ENCODE peak calls at places on chromosomes 4 and X, in six cellular contexts. N is transverse colon, L is HCT116, B is Panc1, U is stomach, R is breast epithelium. K is an unnamed sample. For H3K36me3, the result is how much of the 10 kb centered on the place peaks cover.

GRCh38 chr4:94344457-94344856 is 1.8 kb upstream of the HPGDS start:
- DNase-seq in N (no peak), L (no peak), B (no peak), U (no peak), R (no peak), K (no peak)

GRCh38 chrX:112840382-112841113 is at the start of gene AMOT:
- DNase-seq in N (peak), L (peak), B (no peak), U (peak), R (peak), K (peak)

GRCh38 chr4:47746122-47746521 is 91.7 kb downstream of the CORIN start:
- DNase-seq in N (no peak), L (no peak), B (no peak), U (no peak), R (no peak), K (no peak)

GRCh38 chr4:72666910-72667309 is 97.9 kb upstream of the ADAMTS3 start:
- DNase-seq in N (no peak), L (no peak), B (no peak), U (no peak), R (no peak), K (no peak)

GRCh38 chrX:120585702-120586101 is 18.2 kb upstream of the MCTS1 start:
- DNase-seq in N (no peak), L (no peak), B (no peak), U (no peak), R (no peak), K (no peak)

GRCh38 chrX:118603981-118604380 is 108.4 kb downstream of the DOCK11 start:
- DNase-seq in N (peak), L (peak), B (peak), U (peak), R (peak), K (peak)

GRCh38 chr4:3302164-3302785 is 9.5 kb downstream of the RGS12 start:
- DNase-seq in N (no peak), L (no peak), B (no peak), U (peak), R (no peak), K (no peak)

GRCh38 chr4:180664766-180665368 is 1578.3 kb upstream of the TENM3 start:
- DNase-seq in N (peak), L (peak), B (peak), U (peak), R (peak), K (peak)

GRCh38 chr4:98903963-98904362 is 25.0 kb downstream of the EIF4E start:
- DNase-seq in N (no peak), L (no peak), B (no peak), U (no peak), R (no peak), K (no peak)

GRCh38 chr4:108849611-108850406 is 87.0 kb upstream of the ETNPPL start:
- DNase-seq in N (no peak), L (no peak), B (no peak), U (no peak), R (no peak), K (peak)

GRCh38 chr4:100312615-100313355 is 122.5 kb upstream of the DDIT4L start:
- DNase-seq in N (no peak), L (no peak), B (no peak), U (no peak), R (no peak), K (no peak)

GRCh38 chr4:139053909-139054308 is 38.3 kb downstream of the NOCT start:
- DNase-seq in N (no peak), L (no peak), B (no peak), U (no peak), R (no peak), K (no peak)

GRCh38 chr4:47451657-47452056 is 11.8 kb downstream of the COMMD8 start:
- DNase-seq in N (no peak), L (no peak), B (no peak), U (no peak), R (no peak), K (no peak)

GRCh38 chr4:117400039-117400835 is 314.9 kb upstream of the TRAM1L1 start:
- DNase-seq in N (no peak), L (peak), B (peak), U (no peak), R (no peak), K (no peak)

GRCh38 chr4:170229021-170229420 is 139.3 kb upstream of the AADAT start:
- DNase-seq in N (no peak), L (no peak), B (no peak), U (no peak), R (no peak), K (no peak)

GRCh38 chrX:130339408-130340222 is at the start of gene SLC25A14:
- DNase-seq in N (peak), L (peak), B (peak), U (peak), R (peak), K (peak)

GRCh38 chr4:110361921-110362320 is 114.0 kb upstream of the ENPEP start:
- DNase-seq in N (no peak), L (no peak), B (no peak), U (no peak), R (no peak), K (no peak)

GRCh38 chrX:130110379-130111219 is at the start of gene ELF4:
- DNase-seq in N (peak), L (no peak), B (no peak), U (peak), R (no peak), K (no peak)

GRCh38 chrX:79361192-79361870 is 5.8 kb downstream of the ITM2A start:
- DNase-seq in N (no peak), L (no peak), B (no peak), U (no peak), R (no peak), K (no peak)

GRCh38 chr4:52780206-52780605 is 29.0 kb upstream of the ERVMER34-1 start:
- DNase-seq in N (no peak), L (no peak), B (no peak), U (no peak), R (no peak), K (peak)

GRCh38 chr4:173246719-173247118 is 78.1 kb downstream of the GALNT7 start:
- DNase-seq in N (no peak), L (no peak), B (no peak), U (no peak), R (no peak), K (no peak)

GRCh38 chrX:22338740-22339139 is 66.0 kb downstream of the CBLL2 start:
- DNase-seq in N (no peak), L (no peak), B (no peak), U (no peak), R (no peak), K (no peak)

GRCh38 chr4:71545168-71545567 is 206.3 kb downstream of the SLC4A4 start:
- DNase-seq in N (no peak), L (no peak), B (no peak), U (no peak), R (no peak), K (no peak)

GRCh38 chrX:45485682-45486081 is 285.0 kb upstream of the DIPK2B start:
- DNase-seq in N (no peak), L (no peak), B (no peak), U (no peak), R (no peak), K (no peak)

GRCh38 chrX:126238220-126238619 is 72.1 kb upstream of the DCAF12L2 start:
- DNase-seq in N (no peak), L (no peak), B (no peak), U (no peak), R (no peak), K (no peak)

GRCh38 chrX:134020910-134021309 is 35.5 kb upstream of the GPC3 start:
- DNase-seq in N (no peak), L (no peak), B (no peak), U (no peak), R (no peak), K (no peak)

GRCh38 chr4:84582302-84582987 is 482 bp upstream of the CDS1 start:
- DNase-seq in N (peak), L (peak), B (no peak), U (peak), R (peak), K (peak)
- TF ChIP-seq POLR2AphosphoS5 in N (peak), L (peak), B (no peak), U (no peak), R (peak), K (peak)

DNA sequence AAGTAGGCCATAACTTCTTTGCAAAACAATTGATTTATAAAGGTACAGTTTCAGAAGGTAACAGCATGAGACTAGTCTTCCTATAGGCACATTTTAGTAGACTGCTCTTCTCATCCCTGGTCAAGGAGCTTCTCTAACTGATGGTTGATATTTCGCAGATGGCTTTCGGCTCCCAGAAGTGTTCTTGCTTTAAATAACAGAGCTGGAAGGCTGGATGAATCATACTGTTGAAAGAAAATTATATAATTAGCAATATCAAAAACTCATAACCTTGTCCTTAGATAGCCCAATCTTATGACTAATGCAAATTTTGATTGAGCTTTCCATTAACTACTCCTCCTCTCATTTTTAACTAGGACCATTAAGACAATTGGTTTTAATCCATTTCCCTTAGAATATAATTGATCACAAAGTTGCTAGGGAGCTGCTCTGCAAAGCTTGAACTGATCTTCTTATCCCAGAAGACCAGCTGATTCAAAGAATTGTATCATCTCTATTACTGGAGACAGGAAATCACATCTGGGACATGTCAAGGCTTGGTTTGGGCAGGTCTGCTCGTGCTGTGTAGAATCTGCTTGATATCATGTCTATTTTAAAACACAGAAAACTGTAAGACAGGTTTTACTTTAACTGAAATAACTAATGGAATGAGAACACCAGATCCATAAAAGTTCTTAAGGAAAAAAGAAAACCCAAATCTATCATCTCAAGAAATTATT is 38.6 kb downstream of the CENPU start:
- DNase-seq in N (no peak), L (no peak), B (no peak), U (no peak), R (no peak), K (no peak)
- H3K36me3 ChIP-seq in N (under half), L (under half), B (under half), U (under half), R (under half), K (under half)

GRCh38 chr4:4386296-4386735 is 586 bp upstream of the NSG1 start:
- DNase-seq in N (no peak), L (no peak), B (no peak), U (no peak), R (no peak), K (no peak)
- TF ChIP-seq POLR2AphosphoS5 in N (no peak), L (no peak), B (no peak), U (no peak), R (no peak), K (no peak)

GRCh38 chr4:147901886-147902285 is 170.0 kb downstream of the ARHGAP10 start:
- DNase-seq in N (no peak), L (no peak), B (no peak), U (no peak), R (no peak), K (no peak)
- H3K36me3 ChIP-seq in N (under half), L (under half), B (under half), U (under half), R (under half), K (under half)

DNA sequence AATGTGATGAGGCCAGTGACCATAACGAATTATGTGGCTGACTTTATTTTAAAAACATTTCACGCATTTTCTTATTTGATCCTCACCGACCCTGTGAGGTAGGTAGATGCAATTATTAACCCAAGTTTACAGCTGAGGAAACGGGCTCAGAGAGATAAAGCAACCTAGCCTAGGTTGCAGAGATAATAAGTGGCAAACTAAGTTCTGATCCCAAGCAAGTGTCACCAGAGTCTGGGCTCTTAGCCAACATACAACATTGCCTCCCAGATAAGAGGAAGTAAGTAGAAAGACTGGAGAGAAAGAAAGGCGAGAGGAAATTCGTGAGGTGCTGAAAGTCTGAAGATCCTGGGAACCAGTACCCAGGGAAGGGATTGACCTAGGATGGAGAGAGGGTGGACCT is 77.4 kb upstream of the GPR50 start:
- DNase-seq in N (no peak), L (no peak), B (no peak), U (no peak), R (no peak), K (no peak)
- TF ChIP-seq POLR2AphosphoS5 in N (no peak), L (no peak), B (no peak), U (no peak), R (no peak), K (no peak)

GRCh38 chr4:1738410-1738809 is 17.1 kb downstream of the TACC3 start:
- DNase-seq in N (no peak), L (no peak), B (no peak), U (no peak), R (no peak), K (no peak)
- H3K36me3 ChIP-seq in N (under half), L (under half), B (under half), U (under half), R (under half), K (under half)

GRCh38 chr4:75629239-75629638 is 1.1 kb downstream of the CDKL2 start:
- DNase-seq in N (no peak), L (no peak), B (no peak), U (no peak), R (no peak), K (no peak)

GRCh38 chr4:75634281-75634680 is 4.0 kb upstream of the CDKL2 start:
- DNase-seq in N (no peak), L (no peak), B (no peak), U (no peak), R (no peak), K (no peak)

GRCh38 chr4:75630932-75631320 is 598 bp upstream of the CDKL2 start:
- DNase-seq in N (no peak), L (no peak), B (no peak), U (no peak), R (no peak), K (no peak)

GRCh38 chr4:75633846-75634245 is 3.5 kb upstream of the CDKL2 start:
- DNase-seq in N (no peak), L (no peak), B (no peak), U (no peak), R (no peak), K (no peak)

DNA sequence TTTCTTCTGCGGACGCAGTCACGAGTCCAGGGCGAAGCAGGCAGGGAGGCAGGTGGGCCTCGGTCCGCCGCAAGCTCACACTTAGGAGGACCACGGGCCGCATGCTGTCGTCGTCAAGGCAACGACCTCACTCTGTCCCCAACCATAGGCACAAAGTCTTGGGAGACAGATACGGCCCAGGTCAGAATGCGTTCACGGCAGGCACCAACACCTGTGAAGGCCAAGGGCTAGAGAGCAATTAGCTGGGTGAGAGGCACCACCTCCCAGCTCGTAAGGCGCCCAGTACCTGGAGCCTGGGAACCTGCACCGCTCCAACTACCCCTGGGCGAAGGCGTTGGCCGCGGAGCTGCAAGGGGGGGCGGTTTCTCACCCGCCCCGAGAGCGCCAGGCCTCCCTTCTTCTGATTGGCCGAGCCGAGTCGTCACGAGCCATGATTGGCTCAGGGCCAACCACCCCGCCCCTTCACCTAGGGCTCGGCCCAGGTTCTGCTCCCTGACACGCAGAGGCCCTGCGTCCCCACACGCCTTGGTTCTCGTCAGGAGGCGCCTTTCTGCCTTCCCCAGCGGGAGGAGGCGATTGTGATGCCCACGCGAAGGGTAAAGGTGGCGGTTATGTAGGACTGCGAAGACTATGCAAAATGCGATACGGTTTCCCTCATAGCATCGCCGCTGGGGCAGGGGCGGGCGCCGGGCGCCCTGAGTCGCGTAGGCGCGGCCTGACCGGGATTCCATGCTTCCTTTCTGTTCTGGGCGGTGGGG is at the start of gene CDKL2:
- DNase-seq in N (peak), L (peak), B (peak), U (peak), R (peak), K (peak)
- TF ChIP-seq POLR2AphosphoS5 in N (peak), L (peak), B (peak), U (peak), R (peak), K (peak)

GRCh38 chr4:122218762-122219161 is 66.6 kb downstream of the BLTP1 start:
- DNase-seq in N (no peak), L (no peak), B (no peak), U (no peak), R (no peak), K (no peak)

GRCh38 chr4:122212880-122213279 is 60.7 kb downstream of the BLTP1 start:
- DNase-seq in N (no peak), L (no peak), B (no peak), U (no peak), R (no peak), K (no peak)
- H3K36me3 ChIP-seq in N (under half), L (under half), B (under half), U (under half), R (under half), K (under half)

GRCh38 chr4:143486314-143486713 is 27.2 kb upstream of the SMARCA5 start:
- DNase-seq in N (no peak), L (no peak), B (no peak), U (no peak), R (no peak), K (no peak)
- TF ChIP-seq POLR2AphosphoS5 in N (no peak), L (no peak), B (no peak), U (no peak), R (no peak), K (no peak)

K was measured in prostate gland.